ENCODE peak calls at places on chromosomes 7 and 10, in seven cellular contexts. One of them, this sample, is unnamed.

GRCh38 chr7:143456992-143457793 is 13.9 kb downstream of the TAS2R60 start:
- DNase-seq in mesothelial cell of epicardium: no peak
- DNase-seq in tibial artery: no peak
- DNase-seq in heart right ventricle: no peak
- DNase-seq in uterus: no peak
- DNase-seq in breast epithelium: no peak
- DNase-seq in fibroblast of villous mesenchyme: no peak
- DNase-seq in this sample: no peak

GRCh38 chr10:31808258-31809218 is 120.1 kb downstream of the ARHGAP12 start:
- DNase-seq in uterus: peak; percentile 43
- DNase-seq in fibroblast of villous mesenchyme: peak; percentile 86
- DNase-seq in heart right ventricle: no peak
- DNase-seq in tibial artery: no peak
- DNase-seq in breast epithelium: no peak
- DNase-seq in mesothelial cell of epicardium: no peak
- DNase-seq in this sample: no peak

GRCh38 chr10:102118867-102119266 is 1.3 kb downstream of the LDB1 start:
- DNase-seq in breast epithelium: no peak
- DNase-seq in tibial artery: peak; percentile 80
- DNase-seq in uterus: peak; percentile 58
- DNase-seq in fibroblast of villous mesenchyme: peak; percentile 50
- DNase-seq in heart right ventricle: peak; percentile 23
- DNase-seq in mesothelial cell of epicardium: no peak
- DNase-seq in this sample: peak; percentile 59

GRCh38 chr10:119540038-119540437 is 2.5 kb downstream of the RGS10 start:
- DNase-seq in uterus: no peak
- DNase-seq in mesothelial cell of epicardium: no peak
- DNase-seq in breast epithelium: no peak
- DNase-seq in heart right ventricle: no peak
- DNase-seq in fibroblast of villous mesenchyme: no peak
- DNase-seq in tibial artery: no peak
- DNase-seq in this sample: no peak

GRCh38 chr7:22671177-22671879 is 55.7 kb upstream of the IL6 start:
- DNase-seq in tibial artery: no peak
- DNase-seq in uterus: no peak
- DNase-seq in mesothelial cell of epicardium: no peak
- DNase-seq in fibroblast of villous mesenchyme: no peak
- DNase-seq in heart right ventricle: no peak
- DNase-seq in breast epithelium: no peak
- DNase-seq in this sample: no peak

GRCh38 chr10:111410740-111411139 is 333.9 kb downstream of the ADRA2A start:
- DNase-seq in heart right ventricle: no peak
- DNase-seq in uterus: no peak
- DNase-seq in mesothelial cell of epicardium: no peak
- DNase-seq in tibial artery: no peak
- DNase-seq in fibroblast of villous mesenchyme: no peak
- DNase-seq in breast epithelium: no peak
- DNase-seq in this sample: no peak

GRCh38 chr10:127756264-127756663 is 19.3 kb downstream of the FOXI2 start:
- DNase-seq in heart right ventricle: no peak
- DNase-seq in tibial artery: no peak
- DNase-seq in uterus: no peak
- DNase-seq in fibroblast of villous mesenchyme: no peak
- DNase-seq in mesothelial cell of epicardium: no peak
- DNase-seq in breast epithelium: no peak
- DNase-seq in this sample: no peak

GRCh38 chr10:96496281-96496925 is 17.3 kb downstream of the TLL2 start:
- DNase-seq in heart right ventricle: no peak
- DNase-seq in uterus: no peak
- DNase-seq in tibial artery: no peak
- DNase-seq in fibroblast of villous mesenchyme: peak; percentile 39
- DNase-seq in breast epithelium: no peak
- DNase-seq in mesothelial cell of epicardium: no peak
- DNase-seq in this sample: no peak

GRCh38 chr7:50721160-50721559 is 61.5 kb downstream of the GRB10 start:
- DNase-seq in uterus: no peak
- DNase-seq in fibroblast of villous mesenchyme: no peak
- DNase-seq in breast epithelium: peak; percentile 72
- DNase-seq in tibial artery: no peak
- DNase-seq in mesothelial cell of epicardium: no peak
- DNase-seq in heart right ventricle: no peak
- DNase-seq in this sample: no peak

GRCh38 chr10:132839061-132839460 is 53.1 kb upstream of the NKX6-2 start:
- DNase-seq in uterus: no peak
- DNase-seq in breast epithelium: no peak
- DNase-seq in fibroblast of villous mesenchyme: no peak
- DNase-seq in mesothelial cell of epicardium: no peak
- DNase-seq in tibial artery: peak; percentile 34
- DNase-seq in heart right ventricle: no peak
- DNase-seq in this sample: no peak

GRCh38 chr10:4704034-4704545 is 121.9 kb upstream of the AKR1E2 start:
- DNase-seq in tibial artery: no peak
- DNase-seq in mesothelial cell of epicardium: no peak
- DNase-seq in fibroblast of villous mesenchyme: peak; percentile 92
- DNase-seq in uterus: no peak
- DNase-seq in breast epithelium: no peak
- DNase-seq in heart right ventricle: no peak
- DNase-seq in this sample: no peak

GRCh38 chr10:22321156-22321711 is 335 bp downstream of the BMI1 start:
- DNase-seq in heart right ventricle: peak; percentile 77
- DNase-seq in uterus: peak; percentile 53
- DNase-seq in breast epithelium: no peak
- DNase-seq in tibial artery: peak; percentile 85
- DNase-seq in fibroblast of villous mesenchyme: peak; percentile 74
- DNase-seq in mesothelial cell of epicardium: peak; percentile 75
- DNase-seq in this sample: peak; percentile 69

GRCh38 chr10:71974489-71975011 is 10.4 kb downstream of the CHST3 start:
- DNase-seq in mesothelial cell of epicardium: no peak
- DNase-seq in fibroblast of villous mesenchyme: no peak
- DNase-seq in uterus: no peak
- DNase-seq in breast epithelium: no peak
- DNase-seq in heart right ventricle: no peak
- DNase-seq in tibial artery: peak; percentile 86
- DNase-seq in this sample: no peak

GRCh38 chr10:131107970-131108369 is 203.6 kb downstream of the TCERG1L start:
- DNase-seq in mesothelial cell of epicardium: no peak
- DNase-seq in fibroblast of villous mesenchyme: no peak
- DNase-seq in heart right ventricle: no peak
- DNase-seq in uterus: no peak
- DNase-seq in breast epithelium: no peak
- DNase-seq in tibial artery: no peak
- DNase-seq in this sample: no peak

GRCh38 chr7:32163141-32163806 is 93.1 kb upstream of the PDE1C start:
- DNase-seq in mesothelial cell of epicardium: no peak
- DNase-seq in fibroblast of villous mesenchyme: peak; percentile 20
- DNase-seq in heart right ventricle: peak; percentile 37
- DNase-seq in breast epithelium: no peak
- DNase-seq in uterus: peak; percentile 79
- DNase-seq in tibial artery: peak; percentile 78
- DNase-seq in this sample: no peak

GRCh38 chr10:1094112-1095057 is 38.2 kb downstream of the WDR37 start:
- DNase-seq in heart right ventricle: no peak
- DNase-seq in uterus: no peak
- DNase-seq in mesothelial cell of epicardium: no peak
- DNase-seq in fibroblast of villous mesenchyme: no peak
- DNase-seq in tibial artery: no peak
- DNase-seq in breast epithelium: peak; percentile 12
- DNase-seq in this sample: no peak

GRCh38 chr10:45470098-45471012 is 96.3 kb downstream of the ALOX5 start:
- DNase-seq in fibroblast of villous mesenchyme: peak; percentile 96
- DNase-seq in heart right ventricle: no peak
- DNase-seq in tibial artery: no peak
- DNase-seq in mesothelial cell of epicardium: no peak
- DNase-seq in breast epithelium: no peak
- DNase-seq in uterus: no peak
- DNase-seq in this sample: peak; percentile 26

GRCh38 chr7:31108097-31108657 is 56.1 kb downstream of the ADCYAP1R1 start:
- DNase-seq in mesothelial cell of epicardium: no peak
- DNase-seq in fibroblast of villous mesenchyme: no peak
- DNase-seq in uterus: no peak
- DNase-seq in breast epithelium: no peak
- DNase-seq in tibial artery: no peak
- DNase-seq in heart right ventricle: no peak
- DNase-seq in this sample: no peak

GRCh38 chr10:59792812-59793211 is 39.6 kb upstream of the MRLN start:
- DNase-seq in mesothelial cell of epicardium: no peak
- DNase-seq in heart right ventricle: no peak
- DNase-seq in breast epithelium: no peak
- DNase-seq in uterus: no peak
- DNase-seq in fibroblast of villous mesenchyme: no peak
- DNase-seq in tibial artery: no peak
- DNase-seq in this sample: no peak

GRCh38 chr10:129272171-129272570 is 194.9 kb upstream of the MGMT start:
- DNase-seq in heart right ventricle: peak; percentile 33
- DNase-seq in fibroblast of villous mesenchyme: no peak
- DNase-seq in tibial artery: no peak
- DNase-seq in uterus: no peak
- DNase-seq in breast epithelium: no peak
- DNase-seq in mesothelial cell of epicardium: no peak
- DNase-seq in this sample: no peak

GRCh38 chr10:24208661-24209420 is at the start of gene KIAA1217:
- DNase-seq in uterus: peak; percentile 33
- DNase-seq in mesothelial cell of epicardium: peak; percentile 56
- DNase-seq in fibroblast of villous mesenchyme: peak; percentile 26
- DNase-seq in breast epithelium: peak; percentile 64
- DNase-seq in heart right ventricle: peak; percentile 61
- DNase-seq in tibial artery: no peak
- DNase-seq in this sample: no peak

GRCh38 chr7:21059069-21059468 is 272.4 kb upstream of the SP8 start:
- DNase-seq in heart right ventricle: no peak
- DNase-seq in fibroblast of villous mesenchyme: no peak
- DNase-seq in mesothelial cell of epicardium: no peak
- DNase-seq in tibial artery: no peak
- DNase-seq in uterus: no peak
- DNase-seq in breast epithelium: no peak
- DNase-seq in this sample: no peak

GRCh38 chr7:44134943-44135628 is 6.0 kb downstream of the MYL7 start:
- DNase-seq in mesothelial cell of epicardium: no peak
- DNase-seq in uterus: no peak
- DNase-seq in tibial artery: no peak
- DNase-seq in breast epithelium: no peak
- DNase-seq in heart right ventricle: peak; percentile 42
- DNase-seq in fibroblast of villous mesenchyme: no peak
- DNase-seq in this sample: no peak

DNA sequence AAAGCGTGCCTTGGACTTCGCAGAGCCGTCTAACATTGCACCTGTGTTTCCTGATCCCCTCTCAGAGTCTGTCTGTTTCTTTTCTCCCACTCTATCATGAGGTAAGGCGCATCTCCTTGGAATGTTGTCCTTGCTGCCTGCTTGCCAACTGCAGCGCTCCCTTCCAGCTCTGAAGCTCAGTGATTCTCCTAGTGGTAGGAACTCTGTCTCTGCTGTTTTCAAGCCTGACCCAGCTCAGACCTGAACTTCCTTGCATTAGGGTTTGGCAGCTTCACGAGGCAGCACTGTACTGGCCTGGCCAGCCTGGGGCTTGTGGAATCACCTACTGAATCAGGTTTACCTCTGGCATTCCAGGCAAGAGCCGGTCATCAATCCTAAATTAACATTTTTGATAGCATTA is 123.9 kb downstream of the CREB5 start:
- DNase-seq in fibroblast of villous mesenchyme: peak; percentile 27
- DNase-seq in uterus: peak; percentile 69
- DNase-seq in tibial artery: no peak
- DNase-seq in heart right ventricle: no peak
- DNase-seq in breast epithelium: no peak
- DNase-seq in mesothelial cell of epicardium: peak; percentile 45
- DNase-seq in this sample: no peak
- TF ChIP-seq CTCF in fibroblast of villous mesenchyme: peak; percentile 55
- TF ChIP-seq CTCF in uterus: peak; percentile 36
- TF ChIP-seq CTCF in tibial artery: peak; percentile 48
- TF ChIP-seq CTCF in heart right ventricle: no peak
- TF ChIP-seq CTCF in breast epithelium: peak; percentile 51
- TF ChIP-seq CTCF in mesothelial cell of epicardium: no peak
- TF ChIP-seq CTCF in this sample: no peak

GRCh38 chr10:84059526-84059925 is 79.8 kb upstream of the GHITM start:
- DNase-seq in fibroblast of villous mesenchyme: no peak
- DNase-seq in mesothelial cell of epicardium: no peak
- DNase-seq in breast epithelium: no peak
- DNase-seq in uterus: no peak
- DNase-seq in tibial artery: no peak
- DNase-seq in heart right ventricle: no peak
- DNase-seq in this sample: no peak

GRCh38 chr10:84049300-84050015 is 89.9 kb upstream of the GHITM start:
- DNase-seq in mesothelial cell of epicardium: no peak
- DNase-seq in tibial artery: no peak
- DNase-seq in heart right ventricle: no peak
- DNase-seq in breast epithelium: no peak
- DNase-seq in uterus: no peak
- DNase-seq in fibroblast of villous mesenchyme: no peak
- DNase-seq in this sample: no peak

GRCh38 chr10:84054743-84055142 is 84.6 kb upstream of the GHITM start:
- DNase-seq in uterus: no peak
- DNase-seq in tibial artery: no peak
- DNase-seq in heart right ventricle: no peak
- DNase-seq in breast epithelium: no peak
- DNase-seq in fibroblast of villous mesenchyme: no peak
- DNase-seq in mesothelial cell of epicardium: no peak
- DNase-seq in this sample: no peak
- TF ChIP-seq CTCF in uterus: no peak
- TF ChIP-seq CTCF in tibial artery: no peak
- TF ChIP-seq CTCF in heart right ventricle: no peak
- TF ChIP-seq CTCF in breast epithelium: no peak
- TF ChIP-seq CTCF in fibroblast of villous mesenchyme: no peak
- TF ChIP-seq CTCF in mesothelial cell of epicardium: no peak
- TF ChIP-seq CTCF in this sample: no peak

GRCh38 chr7:94064541-94065191 is 60.5 kb upstream of the BET1 start:
- DNase-seq in tibial artery: no peak
- DNase-seq in mesothelial cell of epicardium: no peak
- DNase-seq in breast epithelium: no peak
- DNase-seq in fibroblast of villous mesenchyme: peak; percentile 69
- DNase-seq in uterus: no peak
- DNase-seq in heart right ventricle: no peak
- DNase-seq in this sample: no peak
- TF ChIP-seq CTCF in tibial artery: no peak
- TF ChIP-seq CTCF in mesothelial cell of epicardium: no peak
- TF ChIP-seq CTCF in breast epithelium: no peak
- TF ChIP-seq CTCF in fibroblast of villous mesenchyme: no peak
- TF ChIP-seq CTCF in uterus: no peak
- TF ChIP-seq CTCF in heart right ventricle: no peak
- TF ChIP-seq CTCF in this sample: no peak

GRCh38 chr10:55368467-55368866 is 567.4 kb upstream of the PCDH15 start:
- DNase-seq in breast epithelium: no peak
- DNase-seq in heart right ventricle: no peak
- DNase-seq in mesothelial cell of epicardium: no peak
- DNase-seq in uterus: no peak
- DNase-seq in fibroblast of villous mesenchyme: no peak
- DNase-seq in tibial artery: no peak
- DNase-seq in this sample: no peak

GRCh38 chr10:55370021-55370420 is 569.0 kb upstream of the PCDH15 start:
- DNase-seq in mesothelial cell of epicardium: no peak
- DNase-seq in tibial artery: no peak
- DNase-seq in breast epithelium: no peak
- DNase-seq in uterus: no peak
- DNase-seq in heart right ventricle: no peak
- DNase-seq in fibroblast of villous mesenchyme: peak; percentile 30
- DNase-seq in this sample: no peak

DNA sequence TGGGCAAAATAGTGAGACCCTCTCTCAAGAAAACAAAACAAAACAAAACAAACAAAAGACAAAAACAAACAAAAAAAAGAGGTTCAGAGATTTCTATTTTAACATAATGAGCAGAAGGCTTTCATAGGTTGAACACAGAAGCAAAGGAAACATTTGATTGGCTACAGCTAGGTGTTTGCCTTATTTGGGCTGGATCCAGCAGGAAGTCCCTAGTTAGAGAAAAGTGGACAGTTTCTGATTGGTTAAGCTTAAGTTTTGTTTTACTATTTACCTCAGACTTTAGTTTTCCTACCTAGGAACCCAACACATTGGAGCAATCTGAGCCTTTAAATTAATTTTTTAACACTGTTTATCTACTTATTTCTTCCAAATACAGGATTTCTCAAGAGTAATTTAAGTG is 566.5 kb upstream of the PCDH15 start:
- DNase-seq in uterus: no peak
- DNase-seq in mesothelial cell of epicardium: no peak
- DNase-seq in breast epithelium: no peak
- DNase-seq in fibroblast of villous mesenchyme: no peak
- DNase-seq in tibial artery: no peak
- DNase-seq in heart right ventricle: no peak
- DNase-seq in this sample: no peak
- TF ChIP-seq CTCF in uterus: no peak
- TF ChIP-seq CTCF in mesothelial cell of epicardium: no peak
- TF ChIP-seq CTCF in breast epithelium: no peak
- TF ChIP-seq CTCF in fibroblast of villous mesenchyme: no peak
- TF ChIP-seq CTCF in tibial artery: no peak
- TF ChIP-seq CTCF in heart right ventricle: no peak
- TF ChIP-seq CTCF in this sample: no peak

This sample was measured in activated B cell treated with CpG ODN at 0.5 μM for 24 hours.